ENCODE peak calls at places on chromosome 20, in nine cellular contexts. One of them, this sample, is unnamed.

GRCh38 chr20:46388201-46388836 is 18.1 kb downstream of the ELMO2 start:
- DNase-seq in ureter: no peak
- DNase-seq in activated gamma-delta T cell treated with Interleukin-2 at 50 U/mL for 16 hours: no peak
- DNase-seq in effector memory CD8-positive, alpha-beta T cell: no peak
- DNase-seq in stimulated activated CD8-positive, alpha-beta memory T cell treated with anti-CD3 and anti-CD28 coated beads, Interleukin-2, amount 100 ng/mL, for 1 hour: no peak
- DNase-seq in NAMALWA: no peak
- DNase-seq in GM10248: no peak
- DNase-seq in Calu3: no peak
- DNase-seq in psoas muscle: no peak
- DNase-seq in this sample: no peak

GRCh38 chr20:14956026-14956425 is 618.6 kb upstream of the FLRT3 start:
- DNase-seq in ureter: no peak
- DNase-seq in activated gamma-delta T cell treated with Interleukin-2 at 50 U/mL for 16 hours: no peak
- DNase-seq in effector memory CD8-positive, alpha-beta T cell: no peak
- DNase-seq in stimulated activated CD8-positive, alpha-beta memory T cell treated with anti-CD3 and anti-CD28 coated beads, Interleukin-2, amount 100 ng/mL, for 1 hour: no peak
- DNase-seq in NAMALWA: no peak
- DNase-seq in GM10248: no peak
- DNase-seq in Calu3: no peak
- DNase-seq in psoas muscle: no peak
- DNase-seq in this sample: no peak

GRCh38 chr20:33203444-33203843 is 13.7 kb upstream of the BPIFA3 start:
- DNase-seq in ureter: no peak
- DNase-seq in activated gamma-delta T cell treated with Interleukin-2 at 50 U/mL for 16 hours: no peak
- DNase-seq in effector memory CD8-positive, alpha-beta T cell: no peak
- DNase-seq in stimulated activated CD8-positive, alpha-beta memory T cell treated with anti-CD3 and anti-CD28 coated beads, Interleukin-2, amount 100 ng/mL, for 1 hour: no peak
- DNase-seq in NAMALWA: no peak
- DNase-seq in GM10248: no peak
- DNase-seq in Calu3: no peak
- DNase-seq in psoas muscle: no peak
- DNase-seq in this sample: no peak

GRCh38 chr20:51563597-51564332 is 21.2 kb upstream of the NFATC2 start:
- DNase-seq in ureter: peak
- DNase-seq in activated gamma-delta T cell treated with Interleukin-2 at 50 U/mL for 16 hours: no peak
- DNase-seq in effector memory CD8-positive, alpha-beta T cell: no peak
- DNase-seq in stimulated activated CD8-positive, alpha-beta memory T cell treated with anti-CD3 and anti-CD28 coated beads, Interleukin-2, amount 100 ng/mL, for 1 hour: no peak
- DNase-seq in NAMALWA: peak
- DNase-seq in GM10248: no peak
- DNase-seq in Calu3: peak
- DNase-seq in psoas muscle: peak
- DNase-seq in this sample: no peak

GRCh38 chr20:51678041-51678697 is 90.0 kb downstream of the ATP9A start:
- DNase-seq in ureter: no peak
- DNase-seq in activated gamma-delta T cell treated with Interleukin-2 at 50 U/mL for 16 hours: no peak
- DNase-seq in effector memory CD8-positive, alpha-beta T cell: no peak
- DNase-seq in stimulated activated CD8-positive, alpha-beta memory T cell treated with anti-CD3 and anti-CD28 coated beads, Interleukin-2, amount 100 ng/mL, for 1 hour: no peak
- DNase-seq in NAMALWA: no peak
- DNase-seq in GM10248: no peak
- DNase-seq in Calu3: no peak
- DNase-seq in psoas muscle: no peak
- DNase-seq in this sample: no peak

GRCh38 chr20:45970646-45971424 is 1.2 kb downstream of the ZNF335 start:
- DNase-seq in ureter: no peak
- DNase-seq in activated gamma-delta T cell treated with Interleukin-2 at 50 U/mL for 16 hours: no peak
- DNase-seq in effector memory CD8-positive, alpha-beta T cell: no peak
- DNase-seq in stimulated activated CD8-positive, alpha-beta memory T cell treated with anti-CD3 and anti-CD28 coated beads, Interleukin-2, amount 100 ng/mL, for 1 hour: no peak
- DNase-seq in NAMALWA: peak
- DNase-seq in GM10248: no peak
- DNase-seq in Calu3: peak
- DNase-seq in psoas muscle: peak
- DNase-seq in this sample: no peak

GRCh38 chr20:38123021-38123587 is 42.0 kb downstream of the TGM2 start:
- DNase-seq in ureter: peak
- DNase-seq in activated gamma-delta T cell treated with Interleukin-2 at 50 U/mL for 16 hours: no peak
- DNase-seq in effector memory CD8-positive, alpha-beta T cell: no peak
- DNase-seq in stimulated activated CD8-positive, alpha-beta memory T cell treated with anti-CD3 and anti-CD28 coated beads, Interleukin-2, amount 100 ng/mL, for 1 hour: no peak
- DNase-seq in NAMALWA: no peak
- DNase-seq in GM10248: no peak
- DNase-seq in Calu3: no peak
- DNase-seq in psoas muscle: no peak
- DNase-seq in this sample: no peak

GRCh38 chr20:3980260-3981131 is 34.9 kb downstream of the RNF24 start:
- DNase-seq in ureter: no peak
- DNase-seq in activated gamma-delta T cell treated with Interleukin-2 at 50 U/mL for 16 hours: no peak
- DNase-seq in effector memory CD8-positive, alpha-beta T cell: no peak
- DNase-seq in stimulated activated CD8-positive, alpha-beta memory T cell treated with anti-CD3 and anti-CD28 coated beads, Interleukin-2, amount 100 ng/mL, for 1 hour: no peak
- DNase-seq in NAMALWA: no peak
- DNase-seq in GM10248: peak
- DNase-seq in Calu3: no peak
- DNase-seq in psoas muscle: peak
- DNase-seq in this sample: no peak

GRCh38 chr20:32510120-32510600 is 75.0 kb downstream of the NOL4L start:
- DNase-seq in ureter: no peak
- DNase-seq in activated gamma-delta T cell treated with Interleukin-2 at 50 U/mL for 16 hours: no peak
- DNase-seq in effector memory CD8-positive, alpha-beta T cell: no peak
- DNase-seq in stimulated activated CD8-positive, alpha-beta memory T cell treated with anti-CD3 and anti-CD28 coated beads, Interleukin-2, amount 100 ng/mL, for 1 hour: no peak
- DNase-seq in NAMALWA: no peak
- DNase-seq in GM10248: no peak
- DNase-seq in Calu3: no peak
- DNase-seq in psoas muscle: no peak
- DNase-seq in this sample: no peak

GRCh38 chr20:61919239-61919638 is 146.4 kb downstream of the TAF4 start:
- DNase-seq in ureter: no peak
- DNase-seq in activated gamma-delta T cell treated with Interleukin-2 at 50 U/mL for 16 hours: no peak
- DNase-seq in effector memory CD8-positive, alpha-beta T cell: no peak
- DNase-seq in stimulated activated CD8-positive, alpha-beta memory T cell treated with anti-CD3 and anti-CD28 coated beads, Interleukin-2, amount 100 ng/mL, for 1 hour: no peak
- DNase-seq in NAMALWA: no peak
- DNase-seq in GM10248: no peak
- DNase-seq in Calu3: no peak
- DNase-seq in psoas muscle: no peak
- DNase-seq in this sample: no peak

GRCh38 chr20:43681991-43682410 is 15.1 kb downstream of the MYBL2 start:
- DNase-seq in ureter: no peak
- DNase-seq in activated gamma-delta T cell treated with Interleukin-2 at 50 U/mL for 16 hours: no peak
- DNase-seq in effector memory CD8-positive, alpha-beta T cell: no peak
- DNase-seq in stimulated activated CD8-positive, alpha-beta memory T cell treated with anti-CD3 and anti-CD28 coated beads, Interleukin-2, amount 100 ng/mL, for 1 hour: no peak
- DNase-seq in NAMALWA: peak
- DNase-seq in GM10248: peak
- DNase-seq in Calu3: no peak
- DNase-seq in psoas muscle: no peak
- DNase-seq in this sample: no peak

GRCh38 chr20:32050851-32051556 is 1.0 kb upstream of the HCK start:
- DNase-seq in ureter: no peak
- DNase-seq in activated gamma-delta T cell treated with Interleukin-2 at 50 U/mL for 16 hours: no peak
- DNase-seq in effector memory CD8-positive, alpha-beta T cell: no peak
- DNase-seq in stimulated activated CD8-positive, alpha-beta memory T cell treated with anti-CD3 and anti-CD28 coated beads, Interleukin-2, amount 100 ng/mL, for 1 hour: no peak
- DNase-seq in NAMALWA: no peak
- DNase-seq in GM10248: peak
- DNase-seq in Calu3: no peak
- DNase-seq in psoas muscle: peak
- DNase-seq in this sample: no peak

GRCh38 chr20:8512003-8512402 is 379.9 kb downstream of the PLCB1 start:
- DNase-seq in ureter: no peak
- DNase-seq in activated gamma-delta T cell treated with Interleukin-2 at 50 U/mL for 16 hours: no peak
- DNase-seq in effector memory CD8-positive, alpha-beta T cell: no peak
- DNase-seq in stimulated activated CD8-positive, alpha-beta memory T cell treated with anti-CD3 and anti-CD28 coated beads, Interleukin-2, amount 100 ng/mL, for 1 hour: no peak
- DNase-seq in NAMALWA: no peak
- DNase-seq in GM10248: no peak
- DNase-seq in Calu3: no peak
- DNase-seq in psoas muscle: no peak
- DNase-seq in this sample: no peak

GRCh38 chr20:14583413-14583812 is 246.0 kb upstream of the FLRT3 start:
- DNase-seq in ureter: no peak
- DNase-seq in activated gamma-delta T cell treated with Interleukin-2 at 50 U/mL for 16 hours: no peak
- DNase-seq in effector memory CD8-positive, alpha-beta T cell: no peak
- DNase-seq in stimulated activated CD8-positive, alpha-beta memory T cell treated with anti-CD3 and anti-CD28 coated beads, Interleukin-2, amount 100 ng/mL, for 1 hour: no peak
- DNase-seq in NAMALWA: no peak
- DNase-seq in GM10248: no peak
- DNase-seq in Calu3: no peak
- DNase-seq in psoas muscle: no peak
- DNase-seq in this sample: no peak

GRCh38 chr20:1472556-1473243 is 6.1 kb upstream of the NSFL1C start:
- DNase-seq in ureter: no peak
- DNase-seq in activated gamma-delta T cell treated with Interleukin-2 at 50 U/mL for 16 hours: no peak
- DNase-seq in effector memory CD8-positive, alpha-beta T cell: no peak
- DNase-seq in stimulated activated CD8-positive, alpha-beta memory T cell treated with anti-CD3 and anti-CD28 coated beads, Interleukin-2, amount 100 ng/mL, for 1 hour: no peak
- DNase-seq in NAMALWA: no peak
- DNase-seq in GM10248: no peak
- DNase-seq in Calu3: no peak
- DNase-seq in psoas muscle: no peak
- DNase-seq in this sample: peak

GRCh38 chr20:688809-689208 is 13.2 kb upstream of the SCRT2 start:
- DNase-seq in ureter: no peak
- DNase-seq in activated gamma-delta T cell treated with Interleukin-2 at 50 U/mL for 16 hours: no peak
- DNase-seq in effector memory CD8-positive, alpha-beta T cell: no peak
- DNase-seq in stimulated activated CD8-positive, alpha-beta memory T cell treated with anti-CD3 and anti-CD28 coated beads, Interleukin-2, amount 100 ng/mL, for 1 hour: no peak
- DNase-seq in NAMALWA: no peak
- DNase-seq in GM10248: no peak
- DNase-seq in Calu3: no peak
- DNase-seq in psoas muscle: no peak
- DNase-seq in this sample: no peak

GRCh38 chr20:21529863-21530262 is 16.0 kb upstream of the NKX2-2 start:
- DNase-seq in ureter: no peak
- DNase-seq in activated gamma-delta T cell treated with Interleukin-2 at 50 U/mL for 16 hours: no peak
- DNase-seq in effector memory CD8-positive, alpha-beta T cell: no peak
- DNase-seq in stimulated activated CD8-positive, alpha-beta memory T cell treated with anti-CD3 and anti-CD28 coated beads, Interleukin-2, amount 100 ng/mL, for 1 hour: no peak
- DNase-seq in NAMALWA: peak
- DNase-seq in GM10248: peak
- DNase-seq in Calu3: no peak
- DNase-seq in psoas muscle: no peak
- DNase-seq in this sample: no peak

GRCh38 chr20:41697861-41698559 is 79.8 kb upstream of the CHD6 start:
- DNase-seq in ureter: no peak
- DNase-seq in activated gamma-delta T cell treated with Interleukin-2 at 50 U/mL for 16 hours: peak
- DNase-seq in effector memory CD8-positive, alpha-beta T cell: peak
- DNase-seq in stimulated activated CD8-positive, alpha-beta memory T cell treated with anti-CD3 and anti-CD28 coated beads, Interleukin-2, amount 100 ng/mL, for 1 hour: no peak
- DNase-seq in NAMALWA: peak
- DNase-seq in GM10248: peak
- DNase-seq in Calu3: peak
- DNase-seq in psoas muscle: no peak
- DNase-seq in this sample: peak

GRCh38 chr20:38725959-38726848 is 1.9 kb downstream of the SLC32A1 start:
- DNase-seq in ureter: no peak
- DNase-seq in activated gamma-delta T cell treated with Interleukin-2 at 50 U/mL for 16 hours: no peak
- DNase-seq in effector memory CD8-positive, alpha-beta T cell: peak
- DNase-seq in stimulated activated CD8-positive, alpha-beta memory T cell treated with anti-CD3 and anti-CD28 coated beads, Interleukin-2, amount 100 ng/mL, for 1 hour: no peak
- DNase-seq in NAMALWA: peak
- DNase-seq in GM10248: peak
- DNase-seq in Calu3: peak
- DNase-seq in psoas muscle: no peak
- DNase-seq in this sample: peak

GRCh38 chr20:51381557-51381956 is 161.0 kb downstream of the NFATC2 start:
- DNase-seq in ureter: no peak
- DNase-seq in activated gamma-delta T cell treated with Interleukin-2 at 50 U/mL for 16 hours: no peak
- DNase-seq in effector memory CD8-positive, alpha-beta T cell: no peak
- DNase-seq in stimulated activated CD8-positive, alpha-beta memory T cell treated with anti-CD3 and anti-CD28 coated beads, Interleukin-2, amount 100 ng/mL, for 1 hour: no peak
- DNase-seq in NAMALWA: no peak
- DNase-seq in GM10248: no peak
- DNase-seq in Calu3: no peak
- DNase-seq in psoas muscle: no peak
- DNase-seq in this sample: no peak

GRCh38 chr20:39036011-39036410 is 73.9 kb downstream of the DHX35 start:
- DNase-seq in ureter: no peak
- DNase-seq in activated gamma-delta T cell treated with Interleukin-2 at 50 U/mL for 16 hours: no peak
- DNase-seq in effector memory CD8-positive, alpha-beta T cell: no peak
- DNase-seq in stimulated activated CD8-positive, alpha-beta memory T cell treated with anti-CD3 and anti-CD28 coated beads, Interleukin-2, amount 100 ng/mL, for 1 hour: no peak
- DNase-seq in NAMALWA: no peak
- DNase-seq in GM10248: no peak
- DNase-seq in Calu3: no peak
- DNase-seq in psoas muscle: no peak
- DNase-seq in this sample: no peak

GRCh38 chr20:63280929-63281545 is 8.4 kb downstream of the ARFGAP1 start:
- DNase-seq in ureter: no peak
- DNase-seq in activated gamma-delta T cell treated with Interleukin-2 at 50 U/mL for 16 hours: no peak
- DNase-seq in effector memory CD8-positive, alpha-beta T cell: no peak
- DNase-seq in stimulated activated CD8-positive, alpha-beta memory T cell treated with anti-CD3 and anti-CD28 coated beads, Interleukin-2, amount 100 ng/mL, for 1 hour: no peak
- DNase-seq in NAMALWA: peak
- DNase-seq in GM10248: no peak
- DNase-seq in Calu3: no peak
- DNase-seq in psoas muscle: peak
- DNase-seq in this sample: no peak

GRCh38 chr20:54028276-54029011 is 42.0 kb downstream of the BCAS1 start:
- DNase-seq in ureter: no peak
- DNase-seq in activated gamma-delta T cell treated with Interleukin-2 at 50 U/mL for 16 hours: no peak
- DNase-seq in effector memory CD8-positive, alpha-beta T cell: no peak
- DNase-seq in stimulated activated CD8-positive, alpha-beta memory T cell treated with anti-CD3 and anti-CD28 coated beads, Interleukin-2, amount 100 ng/mL, for 1 hour: no peak
- DNase-seq in NAMALWA: no peak
- DNase-seq in GM10248: no peak
- DNase-seq in Calu3: no peak
- DNase-seq in psoas muscle: no peak
- DNase-seq in this sample: no peak

GRCh38 chr20:46242390-46242789 is 65.9 kb downstream of the CDH22 start:
- DNase-seq in ureter: no peak
- DNase-seq in activated gamma-delta T cell treated with Interleukin-2 at 50 U/mL for 16 hours: no peak
- DNase-seq in effector memory CD8-positive, alpha-beta T cell: no peak
- DNase-seq in stimulated activated CD8-positive, alpha-beta memory T cell treated with anti-CD3 and anti-CD28 coated beads, Interleukin-2, amount 100 ng/mL, for 1 hour: no peak
- DNase-seq in NAMALWA: no peak
- DNase-seq in GM10248: no peak
- DNase-seq in Calu3: no peak
- DNase-seq in psoas muscle: no peak
- DNase-seq in this sample: no peak

GRCh38 chr20:25084616-25085187 is 2.8 kb upstream of the VSX1 start:
- DNase-seq in ureter: no peak
- DNase-seq in activated gamma-delta T cell treated with Interleukin-2 at 50 U/mL for 16 hours: no peak
- DNase-seq in effector memory CD8-positive, alpha-beta T cell: no peak
- DNase-seq in stimulated activated CD8-positive, alpha-beta memory T cell treated with anti-CD3 and anti-CD28 coated beads, Interleukin-2, amount 100 ng/mL, for 1 hour: no peak
- DNase-seq in NAMALWA: no peak
- DNase-seq in GM10248: no peak
- DNase-seq in Calu3: no peak
- DNase-seq in psoas muscle: no peak
- DNase-seq in this sample: no peak

GRCh38 chr20:44218441-44218840 is 7.9 kb upstream of the OSER1 start:
- DNase-seq in ureter: no peak
- DNase-seq in activated gamma-delta T cell treated with Interleukin-2 at 50 U/mL for 16 hours: peak
- DNase-seq in effector memory CD8-positive, alpha-beta T cell: peak
- DNase-seq in stimulated activated CD8-positive, alpha-beta memory T cell treated with anti-CD3 and anti-CD28 coated beads, Interleukin-2, amount 100 ng/mL, for 1 hour: no peak
- DNase-seq in NAMALWA: no peak
- DNase-seq in GM10248: no peak
- DNase-seq in Calu3: no peak
- DNase-seq in psoas muscle: no peak
- DNase-seq in this sample: no peak

GRCh38 chr20:37394543-37395410 is 48.8 kb downstream of the SRC start:
- DNase-seq in ureter: peak
- DNase-seq in activated gamma-delta T cell treated with Interleukin-2 at 50 U/mL for 16 hours: no peak
- DNase-seq in effector memory CD8-positive, alpha-beta T cell: no peak
- DNase-seq in stimulated activated CD8-positive, alpha-beta memory T cell treated with anti-CD3 and anti-CD28 coated beads, Interleukin-2, amount 100 ng/mL, for 1 hour: no peak
- DNase-seq in NAMALWA: no peak
- DNase-seq in GM10248: no peak
- DNase-seq in Calu3: no peak
- DNase-seq in psoas muscle: peak
- DNase-seq in this sample: no peak

GRCh38 chr20:2867081-2867860 is 6.0 kb upstream of the PTPRA start:
- DNase-seq in ureter: no peak
- DNase-seq in activated gamma-delta T cell treated with Interleukin-2 at 50 U/mL for 16 hours: no peak
- DNase-seq in effector memory CD8-positive, alpha-beta T cell: no peak
- DNase-seq in stimulated activated CD8-positive, alpha-beta memory T cell treated with anti-CD3 and anti-CD28 coated beads, Interleukin-2, amount 100 ng/mL, for 1 hour: no peak
- DNase-seq in NAMALWA: no peak
- DNase-seq in GM10248: no peak
- DNase-seq in Calu3: no peak
- DNase-seq in psoas muscle: no peak
- DNase-seq in this sample: no peak

GRCh38 chr20:1536893-1537730 is 20.4 kb downstream of the SIRPD start:
- DNase-seq in ureter: no peak
- DNase-seq in activated gamma-delta T cell treated with Interleukin-2 at 50 U/mL for 16 hours: no peak
- DNase-seq in effector memory CD8-positive, alpha-beta T cell: no peak
- DNase-seq in stimulated activated CD8-positive, alpha-beta memory T cell treated with anti-CD3 and anti-CD28 coated beads, Interleukin-2, amount 100 ng/mL, for 1 hour: no peak
- DNase-seq in NAMALWA: peak
- DNase-seq in GM10248: no peak
- DNase-seq in Calu3: no peak
- DNase-seq in psoas muscle: no peak
- DNase-seq in this sample: no peak

GRCh38 chr20:48294196-48294595 is 508.9 kb upstream of the SULF2 start:
- DNase-seq in ureter: no peak
- DNase-seq in activated gamma-delta T cell treated with Interleukin-2 at 50 U/mL for 16 hours: no peak
- DNase-seq in effector memory CD8-positive, alpha-beta T cell: no peak
- DNase-seq in stimulated activated CD8-positive, alpha-beta memory T cell treated with anti-CD3 and anti-CD28 coated beads, Interleukin-2, amount 100 ng/mL, for 1 hour: no peak
- DNase-seq in NAMALWA: no peak
- DNase-seq in GM10248: no peak
- DNase-seq in Calu3: no peak
- DNase-seq in psoas muscle: no peak
- DNase-seq in this sample: no peak

GRCh38 chr20:34544109-34544793 is 14.3 kb upstream of the MAP1LC3A start:
- DNase-seq in ureter: no peak
- DNase-seq in activated gamma-delta T cell treated with Interleukin-2 at 50 U/mL for 16 hours: no peak
- DNase-seq in effector memory CD8-positive, alpha-beta T cell: no peak
- DNase-seq in stimulated activated CD8-positive, alpha-beta memory T cell treated with anti-CD3 and anti-CD28 coated beads, Interleukin-2, amount 100 ng/mL, for 1 hour: no peak
- DNase-seq in NAMALWA: no peak
- DNase-seq in GM10248: no peak
- DNase-seq in Calu3: no peak
- DNase-seq in psoas muscle: no peak
- DNase-seq in this sample: no peak